ENCODE peak calls at places on chromosomes 5 and 9, in nine cellular contexts. F is aorta, J is psoas muscle, B is transverse colon, A is neural progenitor cell, N is dorsolateral prefrontal cortex, T is H7, P is Panc1, W is PC-9. K is an unnamed sample.

GRCh38 chr5:74956278-74956677 is 90.1 kb upstream of the FAM169A start:
- DNase-seq in B (no peak), J (no peak), T (no peak), P (no peak), F (no peak), W (no peak), A (no peak), N (no peak), K (no peak)

GRCh38 chr9:122346478-122347347 is 24.1 kb upstream of the PTGS1 start:
- DNase-seq in P (no peak), W (no peak), B (peak; percentile 46), F (peak; percentile 86), A (peak; percentile 77), J (peak; percentile 68), T (peak; percentile 86), N (peak; percentile 42), K (peak; percentile 71)

GRCh38 chr9:97873877-97874276 is 20.9 kb downstream of the FOXE1 start:
- DNase-seq in A (no peak), F (no peak), T (no peak), N (no peak), B (no peak), J (no peak), W (peak; percentile 69), P (no peak), K (no peak)

GRCh38 chr9:33101104-33101951 is 24.9 kb upstream of the SMU1 start:
- DNase-seq in N (no peak), T (no peak), W (peak; percentile 79), F (no peak), A (no peak), P (no peak), B (no peak), J (peak; percentile 68), K (no peak)

GRCh38 chr5:170403675-170404074 is 14.5 kb upstream of the KCNMB1 start:
- DNase-seq in J (no peak), A (peak; percentile 64), N (no peak), W (no peak), T (no peak), F (no peak), B (no peak), P (no peak), K (no peak)

GRCh38 chr9:2337131-2337530 is 284.5 kb upstream of the VLDLR start:
- DNase-seq in F (no peak), J (no peak), P (no peak), W (no peak), N (no peak), A (no peak), B (no peak), T (no peak), K (no peak)

GRCh38 chr5:141623197-141623596 is 4.4 kb upstream of the DIAPH1 start:
- DNase-seq in J (no peak), F (no peak), A (peak; percentile 20), W (no peak), P (no peak), B (no peak), T (no peak), N (no peak), K (no peak)

GRCh38 chr5:95712347-95712958 is 18.7 kb upstream of the RHOBTB3 start:
- DNase-seq in A (no peak), T (no peak), J (no peak), W (peak; percentile 99), P (peak; percentile 75), F (no peak), N (no peak), B (no peak), K (no peak)

GRCh38 chr9:91111226-91111625 is 250.5 kb downstream of the AUH start:
- DNase-seq in F (no peak), B (no peak), W (no peak), J (no peak), N (no peak), T (no peak), A (no peak), P (no peak), K (no peak)

GRCh38 chr9:128390150-128390812 is 19.1 kb downstream of the URM1 start:
- DNase-seq in W (no peak), T (peak; percentile 65), F (no peak), P (no peak), J (no peak), N (no peak), B (no peak), A (no peak), K (no peak)
- H3K27me3 ChIP-seq in W (no peaks in the 10 kb centered on the region), T (peaks cover 67% of the 10 kb centered on the region), F (no peaks in the 10 kb centered on the region), P (no peaks in the 10 kb centered on the region), J (no peaks in the 10 kb centered on the region), N (no peaks in the 10 kb centered on the region), B (peaks cover 6% of the 10 kb centered on the region), A (peaks cover 100% of the 10 kb centered on the region), K (no peaks in the 10 kb centered on the region)

DNA sequence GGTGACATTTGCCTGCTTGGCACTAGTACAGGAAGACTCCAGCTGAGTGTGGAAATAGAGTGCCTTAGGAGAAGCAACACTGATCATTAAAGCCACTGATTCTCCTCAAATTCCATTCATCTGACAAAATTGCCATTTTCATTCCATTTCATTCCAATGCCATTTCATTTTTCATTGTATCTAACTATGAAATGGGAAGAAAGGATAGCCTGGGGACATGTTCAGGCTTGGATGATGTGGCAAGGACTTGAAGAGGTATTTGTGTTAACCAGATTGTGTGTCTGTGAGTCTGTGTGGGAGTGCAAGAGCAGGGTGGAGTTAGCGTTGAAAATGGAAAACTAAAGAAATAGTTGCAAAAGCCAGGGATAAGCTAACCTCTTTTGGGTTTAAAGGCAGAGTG is 5.7 kb downstream of the FOXB2 start:
- DNase-seq in T (no peak), J (no peak), W (no peak), P (no peak), N (no peak), F (no peak), A (no peak), B (no peak), K (no peak)
- H3K4me3 ChIP-seq in T (no peak overlapping the region), J (no peak overlapping the region), W (no peak overlapping the region), P (no peak overlapping the region), N (no peak overlapping the region), F (no peak overlapping the region), A (no peak overlapping the region), B (no peak overlapping the region), K (no peak overlapping the region)

GRCh38 chr5:43041131-43041668 is 1.1 kb upstream of the ANXA2R start:
- DNase-seq in W (no peak), J (peak; percentile 31), B (peak; percentile 36), A (peak; percentile 16), P (no peak), N (no peak), F (no peak), T (no peak), K (peak; percentile 67)

GRCh38 chr5:43043400-43043756 is 3.3 kb upstream of the ANXA2R start:
- DNase-seq in A (no peak), T (no peak), B (no peak), W (no peak), P (no peak), N (no peak), F (no peak), J (no peak), K (no peak)

GRCh38 chr5:43041669-43042175 is 1.6 kb upstream of the ANXA2R start:
- DNase-seq in P (peak; percentile 82), J (peak; percentile 53), B (peak; percentile 63), N (no peak), W (peak; percentile 84), F (peak; percentile 91), T (no peak), A (no peak), K (peak; percentile 79)

GRCh38 chr5:43042626-43043399 is 2.7 kb upstream of the ANXA2R start:
- DNase-seq in B (peak; percentile 69), P (peak; percentile 75), T (no peak), N (no peak), W (peak; percentile 63), F (peak; percentile 89), J (peak; percentile 82), A (peak; percentile 67), K (peak; percentile 81)

DNA sequence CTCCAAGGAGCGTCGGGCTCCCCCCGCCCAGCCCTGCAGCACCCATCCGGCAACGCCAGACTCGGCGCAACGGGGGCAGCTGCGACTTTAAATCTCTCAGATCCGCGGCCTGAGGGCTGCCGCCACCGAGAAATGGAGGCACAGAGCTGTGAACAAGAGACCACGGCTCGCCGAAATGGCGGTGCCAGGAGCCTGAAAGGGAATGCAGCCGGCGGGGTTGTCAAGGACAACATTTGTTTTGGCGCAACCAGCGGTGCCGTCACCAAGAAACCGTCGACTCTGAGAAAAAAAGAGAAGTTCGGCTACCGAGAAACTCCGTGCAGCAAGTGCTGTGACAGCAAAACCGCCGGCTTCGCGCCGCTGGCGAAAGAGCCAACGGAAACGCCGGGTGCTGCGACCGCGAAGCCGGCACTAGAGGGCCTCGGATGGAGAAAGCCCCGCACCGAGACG is 2.1 kb upstream of the ANXA2R start:
- DNase-seq in W (peak; percentile 85), J (peak; percentile 83), T (peak; percentile 30), A (peak; percentile 87), N (no peak), F (peak; percentile 92), P (no peak), B (peak; percentile 79), K (peak; percentile 91)
- H3K27me3 ChIP-seq in W (no peaks in the 10 kb centered on the region), J (no peaks in the 10 kb centered on the region), T (peaks cover 81% of the 10 kb centered on the region), A (peaks cover 97% of the 10 kb centered on the region), N (peaks cover 7% of the 10 kb centered on the region), F (no peaks in the 10 kb centered on the region), P (no peaks in the 10 kb centered on the region), B (peaks cover 58% of the 10 kb centered on the region), K (peaks cover 11% of the 10 kb centered on the region)

GRCh38 chr5:53378590-53379247 is 101.7 kb upstream of the FST start:
- DNase-seq in W (no peak), A (no peak), N (no peak), B (no peak), T (no peak), F (no peak), P (no peak), J (no peak), K (no peak)
- H3K4me3 ChIP-seq in W (no peak overlapping the region), A (no peak overlapping the region), N (no peak overlapping the region), B (no peak overlapping the region), T (no peak overlapping the region), F (no peak overlapping the region), P (no peak overlapping the region), J (no peak overlapping the region), K (no peak overlapping the region)

DNA sequence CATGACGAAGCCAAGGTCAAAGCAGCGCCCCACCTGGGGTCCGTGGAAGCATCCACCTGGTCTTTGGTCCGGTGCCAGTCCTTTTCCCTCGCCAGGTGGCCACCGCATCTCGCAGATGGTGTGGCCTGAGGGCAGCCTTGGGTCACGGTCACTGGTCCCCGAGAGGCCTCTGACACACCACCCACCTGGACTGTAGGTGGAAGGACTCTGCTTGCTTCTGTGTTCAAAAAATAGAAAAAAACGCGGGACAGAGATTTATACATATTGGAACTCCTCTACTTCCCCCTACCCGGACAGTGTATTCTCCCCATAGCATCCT is 466 bp upstream of the TTC39B start:
- DNase-seq in P (no peak), A (peak; percentile 4), F (no peak), W (no peak), T (no peak), B (no peak), J (no peak), N (no peak), K (no peak)
- H3K27me3 ChIP-seq in P (no peaks in the 10 kb centered on the region), A (peaks cover 32% of the 10 kb centered on the region), F (no peaks in the 10 kb centered on the region), W (no peaks in the 10 kb centered on the region), T (no peaks in the 10 kb centered on the region), B (no peaks in the 10 kb centered on the region), J (no peaks in the 10 kb centered on the region), N (no peaks in the 10 kb centered on the region), K (no peaks in the 10 kb centered on the region)

GRCh38 chr5:61272688-61273087 is 59.4 kb upstream of the ZSWIM6 start:
- DNase-seq in N (no peak), F (no peak), A (no peak), P (no peak), J (no peak), W (no peak), B (no peak), T (no peak), K (no peak)
- H3K4me3 ChIP-seq in N (no peak overlapping the region), F (no peak overlapping the region), A (no peak overlapping the region), P (no peak overlapping the region), J (no peak overlapping the region), W (no peak overlapping the region), B (no peak overlapping the region), T (no peak overlapping the region), K (no peak overlapping the region)